ENCODE peak calls at places on chromosome 12, in six cellular contexts. O is transverse colon; P is CD4-positive, alpha-beta T cell; S is HFFc6; J is RWPE2; D is IMR-90. I is an unnamed sample.

GRCh38 chr12:32568241-32568640 is 110.9 kb upstream of the DNM1L start:
- DNase-seq in O (no peak), P (no peak), S (peak), J (no peak), D (peak), I (no peak)

GRCh38 chr12:132163041-132163910 is 19.0 kb downstream of the NOC4L start:
- DNase-seq in O (no peak), P (no peak), S (no peak), J (no peak), D (no peak), I (peak)

GRCh38 chr12:47747115-47747514 is 11.6 kb downstream of the RAPGEF3 start:
- DNase-seq in O (no peak), P (no peak), S (no peak), J (no peak), D (no peak), I (no peak)

GRCh38 chr12:3115078-3115477 is 37.9 kb downstream of the TSPAN9 start:
- DNase-seq in O (no peak), P (no peak), S (no peak), J (no peak), D (no peak), I (no peak)

GRCh38 chr12:82242729-82243128 is 115.5 kb downstream of the CCDC59 start:
- DNase-seq in O (no peak), P (no peak), S (no peak), J (no peak), D (no peak), I (no peak)

GRCh38 chr12:89567691-89568239 is 41.9 kb upstream of the POC1B start:
- DNase-seq in O (no peak), P (no peak), S (no peak), J (no peak), D (no peak), I (no peak)

GRCh38 chr12:108838194-108839010 is 19.0 kb downstream of the SSH1 start:
- DNase-seq in O (peak), P (peak), S (peak), J (peak), D (peak), I (no peak)

GRCh38 chr12:31233061-31233730 is 92.8 kb downstream of the SINHCAF start:
- DNase-seq in O (no peak), P (no peak), S (no peak), J (no peak), D (no peak), I (no peak)

GRCh38 chr12:12938541-12938940 is 13.4 kb downstream of the GPRC5D start:
- DNase-seq in O (no peak), P (no peak), S (no peak), J (no peak), D (no peak), I (no peak)

GRCh38 chr12:179885-180284 is 34.1 kb downstream of the SLC6A12 start:
- DNase-seq in O (no peak), P (no peak), S (no peak), J (no peak), D (no peak), I (no peak)

GRCh38 chr12:13001725-13002040 is 1.6 kb upstream of the HEBP1 start:
- DNase-seq in O (no peak), P (no peak), S (no peak), J (no peak), D (no peak), I (no peak)

GRCh38 chr12:1805441-1806081 is 14.8 kb upstream of the LRTM2 start:
- DNase-seq in O (no peak), P (no peak), S (no peak), J (peak), D (no peak), I (no peak)

GRCh38 chr12:58942345-58942744 is 22.0 kb upstream of the LRIG3 start:
- DNase-seq in O (no peak), P (no peak), S (no peak), J (no peak), D (no peak), I (no peak)

GRCh38 chr12:108357834-108358579 is 18.9 kb upstream of the CMKLR1 start:
- DNase-seq in O (no peak), P (no peak), S (no peak), J (no peak), D (no peak), I (no peak)

GRCh38 chr12:89731064-89731463 is 22.4 kb upstream of the ATP2B1 start:
- DNase-seq in O (no peak), P (no peak), S (peak), J (no peak), D (peak), I (no peak)

GRCh38 chr12:27525373-27525772 is 1.4 kb downstream of the PPFIBP1 start:
- DNase-seq in O (no peak), P (no peak), S (peak), J (no peak), D (peak), I (no peak)

GRCh38 chr12:27524839-27525238 is 833 bp downstream of the PPFIBP1 start:
- DNase-seq in O (peak), P (no peak), S (peak), J (no peak), D (peak), I (no peak)

GRCh38 chr12:27523305-27523641 is 733 bp upstream of the PPFIBP1 start:
- DNase-seq in O (no peak), P (no peak), S (peak), J (no peak), D (no peak), I (no peak)

GRCh38 chr12:27524489-27524835 is 456 bp downstream of the PPFIBP1 start:
- DNase-seq in O (no peak), P (no peak), S (no peak), J (no peak), D (no peak), I (no peak)

DNA sequence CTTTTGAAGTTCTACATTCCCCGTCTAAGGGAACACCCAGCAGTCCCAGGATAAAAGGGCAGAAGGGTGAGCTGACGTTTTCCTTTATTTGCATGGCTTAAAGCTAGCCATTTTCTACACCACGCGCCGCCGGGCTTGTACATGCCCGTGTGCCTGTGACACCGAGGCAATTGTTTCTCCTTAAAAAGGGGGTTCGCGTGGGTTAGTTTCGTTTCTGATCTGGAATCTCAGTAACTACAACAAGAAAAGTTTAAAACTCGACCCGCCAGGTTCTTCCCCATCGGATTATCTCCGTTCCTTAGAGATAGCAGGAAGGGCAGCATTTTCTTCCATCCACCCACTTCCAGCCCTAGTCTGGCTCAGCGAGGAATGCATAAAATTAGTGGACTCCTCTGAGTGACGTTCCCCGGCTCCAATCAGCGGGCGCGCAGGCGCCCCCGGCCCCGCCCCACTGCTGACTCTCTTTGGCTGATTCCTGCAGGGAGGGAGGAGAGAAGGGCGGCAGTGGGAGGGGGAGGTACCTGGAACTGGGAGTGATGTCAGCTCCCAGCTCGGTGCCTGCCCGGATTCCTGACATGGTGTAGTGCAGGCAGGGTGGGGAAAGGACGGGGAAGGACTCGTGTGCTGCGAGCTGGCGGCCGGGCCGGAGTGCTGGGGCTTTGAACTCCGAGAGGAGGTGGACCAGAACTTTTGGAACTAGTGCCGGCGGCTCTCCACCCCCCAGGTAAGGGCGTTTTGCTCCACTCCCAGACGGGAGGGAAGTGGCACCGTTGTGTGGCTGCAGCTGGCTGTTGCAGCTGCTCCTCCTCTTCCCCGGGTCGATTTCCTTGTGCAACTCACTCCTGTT is at the start of gene PPFIBP1:
- DNase-seq in O (peak), P (peak), S (peak), J (peak), D (peak), I (peak)
- TF ChIP-seq CTCF in O (peak), P (no peak), S (peak), J (no peak), D (peak), I (no peak)

DNA sequence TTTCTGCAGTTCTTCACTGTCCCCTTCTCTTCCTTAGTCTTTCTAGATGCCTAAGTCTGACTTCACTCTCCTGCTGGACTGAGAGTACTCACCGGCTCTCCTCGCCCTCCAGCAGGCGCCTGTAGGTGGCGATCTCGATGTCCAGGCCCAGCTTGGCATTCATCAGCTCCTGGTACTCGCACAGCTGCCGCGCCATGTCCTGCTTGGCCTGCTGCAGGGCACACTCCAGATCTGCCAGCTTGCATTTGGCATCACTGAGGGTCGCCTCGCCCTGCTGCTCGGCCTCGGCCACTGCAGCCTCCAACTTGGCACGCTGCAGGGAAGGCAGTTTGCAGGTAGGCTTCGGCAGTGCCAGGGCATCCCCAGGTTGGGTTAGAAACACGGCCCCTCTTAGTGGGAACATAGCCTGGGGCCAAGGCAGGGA is 5.2 kb downstream of the KRT84 start:
- DNase-seq in O (peak), P (no peak), S (peak), J (no peak), D (no peak), I (peak)
- TF ChIP-seq CTCF in O (peak), P (no peak), S (peak), J (peak), D (peak), I (peak)

GRCh38 chr12:106108187-106108816 is 30.5 kb downstream of the NUAK1 start:
- DNase-seq in O (peak), P (no peak), S (no peak), J (no peak), D (peak), I (no peak)
- TF ChIP-seq CTCF in O (no peak), P (no peak), S (peak), J (peak), D (peak), I (no peak)

GRCh38 chr12:41368006-41368405 is 179.9 kb downstream of the PDZRN4 start:
- DNase-seq in O (no peak), P (no peak), S (no peak), J (no peak), D (peak), I (no peak)
- TF ChIP-seq CTCF in O (no peak), P (no peak), S (peak), J (peak), D (peak), I (peak)

GRCh38 chr12:22231836-22232235 is 102.7 kb downstream of the ST8SIA1 start:
- DNase-seq in O (no peak), P (no peak), S (no peak), J (no peak), D (no peak), I (no peak)
- TF ChIP-seq CTCF in O (no peak), P (no peak), S (no peak), J (no peak), D (no peak), I (no peak)

DNA sequence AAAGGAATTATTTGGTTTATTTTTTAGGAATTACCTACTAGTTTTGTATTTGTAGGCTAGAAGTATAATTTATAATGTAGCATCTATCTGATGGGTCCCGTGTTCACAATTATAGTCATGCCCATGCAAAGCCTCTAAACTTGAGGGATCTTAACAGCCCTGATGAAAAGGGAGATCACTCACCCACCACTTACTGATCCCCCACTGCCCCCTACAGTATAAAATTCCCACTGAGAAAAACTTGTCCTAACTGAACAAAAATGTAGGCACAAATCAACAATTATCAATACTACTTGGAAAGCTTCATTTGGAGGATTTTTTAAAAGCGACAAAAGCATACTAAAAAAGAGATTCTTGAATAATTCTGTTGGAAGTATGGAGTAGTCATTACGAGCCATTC is 21.0 kb downstream of the WIF1 start:
- DNase-seq in O (no peak), P (no peak), S (no peak), J (no peak), D (no peak), I (no peak)
- TF ChIP-seq CTCF in O (no peak), P (no peak), S (peak), J (peak), D (peak), I (no peak)

DNA sequence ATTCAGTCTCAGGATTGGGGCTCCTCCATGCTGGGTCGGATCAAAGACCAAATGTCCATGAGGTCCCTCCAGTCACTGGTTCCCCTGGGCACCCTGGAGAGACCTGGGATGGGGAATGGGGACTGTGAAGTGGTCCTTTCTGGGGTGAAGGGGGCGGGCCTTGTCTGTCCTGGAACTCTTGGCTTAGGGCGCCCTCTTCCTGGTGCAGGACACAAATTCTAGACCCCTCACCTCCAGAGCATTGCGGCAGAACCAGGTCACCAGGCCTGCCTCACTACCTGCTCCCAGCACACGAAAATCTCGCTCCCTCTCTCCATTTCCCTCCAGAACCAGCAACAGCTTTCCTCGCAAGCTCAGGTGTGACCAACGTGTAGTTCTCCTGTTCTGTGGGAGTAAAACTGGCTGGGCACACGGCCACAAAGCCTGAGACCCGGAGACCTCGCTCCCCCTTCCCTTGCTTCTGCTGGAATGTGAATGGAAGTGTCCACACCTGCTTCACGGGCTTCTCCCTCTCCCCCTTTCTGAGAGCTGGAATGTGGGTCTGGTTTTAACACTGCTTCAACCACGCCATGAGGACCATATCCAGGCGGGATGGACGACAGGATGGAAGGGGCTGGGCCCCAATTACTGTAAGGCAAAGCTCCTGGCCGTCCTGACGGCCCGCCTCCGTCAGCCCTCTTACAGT is 112.7 kb downstream of the SCARB1 start:
- DNase-seq in O (no peak), P (peak), S (no peak), J (no peak), D (no peak), I (no peak)
- TF ChIP-seq CTCF in O (no peak), P (no peak), S (peak), J (peak), D (peak), I (no peak)